ENCODE peak calls at places on chromosome 19, in four cellular contexts. Y is heart left ventricle; O is effector memory CD4-positive, alpha-beta T cell; X is uterus. W is an unnamed sample.
A peak's percentile ranks its signal among the peaks of the same experiment; 100 is the strongest.

GRCh38 chr19:4606921-4607678 is 32.2 kb upstream of the TNFAIP8L1 start:
- DNase-seq in Y (peak; percentile 74), O (no peak), X (no peak), W (peak; percentile 65)

GRCh38 chr19:39334444-39334976 is 1.3 kb downstream of the GMFG start:
- DNase-seq in Y (no peak), O (no peak), X (no peak), W (no peak)

GRCh38 chr19:55460670-55461258 is 678 bp downstream of the ISOC2 start:
- DNase-seq in Y (peak; percentile 90), O (no peak), X (peak; percentile 87), W (peak; percentile 96)

GRCh38 chr19:33796164-33797100 is at the start of gene KCTD15:
- DNase-seq in Y (peak; percentile 43), O (no peak), X (peak; percentile 33), W (peak; percentile 75)

GRCh38 chr19:35592226-35592625 is 6.3 kb downstream of the PMIS2 start:
- DNase-seq in Y (no peak), O (no peak), X (no peak), W (peak; percentile 71)

GRCh38 chr19:16520986-16521624 is 21.1 kb downstream of the CHERP start:
- DNase-seq in Y (no peak), O (no peak), X (no peak), W (no peak)

GRCh38 chr19:30450101-30450500 is 77.9 kb downstream of the ZNF536 start:
- DNase-seq in Y (peak; percentile 66), O (no peak), X (peak; percentile 40), W (peak; percentile 2)

GRCh38 chr19:29945433-29945832 is 3.4 kb downstream of the URI1 start:
- DNase-seq in Y (no peak), O (no peak), X (no peak), W (no peak)

GRCh38 chr19:51740356-51740755 is 11.3 kb downstream of the FPR1 start:
- DNase-seq in Y (no peak), O (no peak), X (no peak), W (no peak)

GRCh38 chr19:38134538-38135149 is 89.4 kb downstream of the DPF1 start:
- DNase-seq in Y (no peak), O (no peak), X (no peak), W (peak; percentile 67)

GRCh38 chr19:48085904-48086864 is 24.4 kb downstream of the PLA2G4C start:
- DNase-seq in Y (no peak), O (no peak), X (no peak), W (no peak)

GRCh38 chr19:6125571-6125989 is 9.9 kb upstream of the ACSBG2 start:
- DNase-seq in Y (peak; percentile 55), O (peak; percentile 53), X (peak; percentile 61), W (peak; percentile 79)

GRCh38 chr19:50718255-50719118 is 1.1 kb downstream of the SHANK1 start:
- DNase-seq in Y (no peak), O (no peak), X (no peak), W (no peak)

GRCh38 chr19:14089662-14090508 is 666 bp downstream of the SAMD1 start:
- DNase-seq in Y (peak; percentile 53), O (no peak), X (no peak), W (peak; percentile 75)

GRCh38 chr19:35177377-35178274 is 23.1 kb downstream of the FXYD5 start:
- DNase-seq in Y (no peak), O (no peak), X (no peak), W (no peak)

GRCh38 chr19:45901912-45902650 is at the start of gene MYPOP:
- DNase-seq in Y (no peak), O (no peak), X (peak; percentile 38), W (no peak)

GRCh38 chr19:1361601-1362384 is 21.9 kb upstream of the NDUFS7 start:
- DNase-seq in Y (no peak), O (no peak), X (no peak), W (peak; percentile 82)

GRCh38 chr19:51552996-51553725 is 17.9 kb upstream of the ZNF175 start:
- DNase-seq in Y (peak; percentile 76), O (no peak), X (no peak), W (peak; percentile 80)

GRCh38 chr19:45400192-45400591 is 4.7 kb downstream of the PPP1R13L start:
- DNase-seq in Y (no peak), O (no peak), X (no peak), W (no peak)

GRCh38 chr19:2428027-2428690 is 773 bp upstream of the TIMM13 start:
- DNase-seq in Y (no peak), O (no peak), X (no peak), W (no peak)

GRCh38 chr19:49116544-49116943 is 2.4 kb downstream of the LIN7B start:
- DNase-seq in Y (no peak), O (no peak), X (no peak), W (no peak)

GRCh38 chr19:18603958-18604819 is 2.4 kb downstream of the CRLF1 start:
- DNase-seq in Y (no peak), O (no peak), X (no peak), W (no peak)
- H3K36me3 ChIP-seq in Y (no peaks in the 10 kb centered on the region), O (no peaks in the 10 kb centered on the region), X (no peaks in the 10 kb centered on the region), W (no peaks in the 10 kb centered on the region)

GRCh38 chr19:27647423-27647822 is 1565.5 kb downstream of the UQCRFS1 start:
- DNase-seq in Y (no peak), O (no peak), X (no peak), W (no peak)
- H3K9me3 ChIP-seq in Y (no peaks in the 10 kb centered on the region), O (no peaks in the 10 kb centered on the region), X (no peaks in the 10 kb centered on the region), W (no peaks in the 10 kb centered on the region)

DNA sequence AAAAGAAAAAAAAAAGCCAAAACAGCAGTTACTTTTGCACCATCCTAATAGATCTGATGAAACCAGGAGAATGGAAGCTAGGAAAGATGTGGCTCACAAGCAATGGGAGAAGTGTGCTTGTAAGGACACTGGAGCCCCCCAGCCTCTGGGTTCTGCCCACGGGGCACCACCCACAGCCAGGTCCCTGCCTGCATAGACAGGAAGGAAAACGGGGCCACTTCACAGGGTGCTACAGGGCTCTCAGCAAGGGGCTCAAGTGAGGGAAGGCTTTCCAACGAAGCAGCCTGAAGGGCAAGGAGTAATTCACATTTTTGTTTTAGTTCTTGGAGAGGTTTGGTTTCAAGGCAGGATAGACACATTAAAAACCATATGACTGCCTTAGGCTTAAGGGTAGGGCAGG is 42.7 kb downstream of the BRD4 start:
- DNase-seq in Y (no peak), O (no peak), X (no peak), W (no peak)
- H3K4me1 ChIP-seq in Y (peaks cover 100% of the 10 kb centered on the region), O (peaks cover 89% of the 10 kb centered on the region), X (peaks cover 38% of the 10 kb centered on the region), W (peaks cover 72% of the 10 kb centered on the region)

DNA sequence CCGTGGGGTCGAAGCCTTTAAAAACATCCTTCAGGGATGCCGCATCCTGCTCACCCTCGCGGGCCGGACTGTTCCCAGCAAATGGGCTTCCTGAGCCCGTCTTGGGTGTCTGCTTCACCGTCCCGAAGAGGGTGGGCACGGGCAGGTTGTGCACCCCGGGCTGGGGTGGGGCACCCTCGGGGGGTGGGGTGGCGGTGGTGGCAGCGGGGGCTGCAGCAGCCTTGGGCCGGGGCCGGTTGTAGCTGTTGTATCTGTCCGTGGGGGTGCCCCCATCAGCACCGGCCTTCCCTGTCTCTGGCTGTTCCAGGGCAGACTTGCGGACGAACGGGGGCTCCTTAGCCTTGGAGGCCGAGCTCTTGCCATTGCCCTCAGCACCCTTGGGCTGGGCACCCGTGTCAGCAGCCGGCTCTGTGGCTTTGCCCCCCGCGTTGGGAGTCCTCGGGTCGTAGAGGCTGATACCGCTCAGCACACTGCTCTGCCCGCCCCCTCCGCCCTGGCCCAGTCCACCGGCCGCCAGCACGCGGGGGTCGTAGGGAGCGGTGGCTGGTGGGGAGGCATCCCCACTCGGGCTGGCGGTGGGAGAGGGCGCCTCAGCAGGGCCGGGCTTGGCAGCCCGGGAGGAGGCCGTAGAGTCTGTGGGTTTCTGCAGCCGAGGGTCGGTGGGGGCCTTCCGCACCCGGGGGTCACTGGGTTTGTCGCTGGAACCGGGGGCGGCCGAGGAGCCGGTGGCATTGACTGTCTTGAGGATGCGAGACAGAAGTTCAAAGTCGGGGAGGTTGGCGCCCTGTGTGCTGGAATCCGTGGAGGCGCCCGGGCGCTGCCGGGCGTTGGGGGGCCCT is 18.2 kb upstream of the TMEM160 start:
- DNase-seq in Y (no peak), O (no peak), X (no peak), W (no peak)
- H3K36me3 ChIP-seq in Y (peaks cover 66% of the 10 kb centered on the region), O (peaks cover 67% of the 10 kb centered on the region), X (no peaks in the 10 kb centered on the region), W (peaks cover 17% of the 10 kb centered on the region)

DNA sequence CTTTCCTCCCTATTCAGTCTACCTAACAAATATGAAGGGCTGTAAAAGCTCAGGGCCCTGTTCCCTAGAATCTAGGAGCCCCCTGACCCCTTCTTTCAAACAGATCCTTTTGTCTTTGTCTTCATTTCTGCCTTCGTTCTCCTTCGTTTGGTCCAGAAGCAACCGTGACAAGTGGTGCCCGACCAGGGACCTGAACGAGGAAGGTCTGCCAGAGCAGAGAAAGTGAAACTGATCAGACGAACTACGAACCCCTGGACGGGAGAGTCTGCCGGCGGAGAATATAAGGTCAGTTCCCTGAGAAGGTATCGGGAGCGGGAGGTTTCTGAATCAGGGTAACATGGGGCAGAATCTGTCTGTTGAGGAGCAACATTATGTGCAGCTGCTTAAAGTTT is 751 bp downstream of the ERVK3-1 start:
- DNase-seq in Y (no peak), O (no peak), X (no peak), W (no peak)
- H3K9me3 ChIP-seq in Y (no peaks in the 10 kb centered on the region), O (no peaks in the 10 kb centered on the region), X (no peaks in the 10 kb centered on the region), W (no peaks in the 10 kb centered on the region)

W was measured in cardiac muscle cell.